ENCODE peak calls at places on chromosomes 7 and 10, in five cellular contexts. B, P, Z, D and W are unnamed samples.

GRCh38 chr10:109891105-109891504 is 32.2 kb downstream of the XPNPEP1 start:
- DNase-seq in Z (peak), B (no peak), P (no peak), D (no peak), W (no peak)

GRCh38 chr10:65090991-65091390 is 1569.8 kb downstream of the REEP3 start:
- DNase-seq in Z (no peak), B (no peak), P (no peak), D (no peak), W (no peak)

GRCh38 chr7:69819306-69819705 is 221.0 kb downstream of the AUTS2 start:
- DNase-seq in Z (no peak), D (no peak), B (no peak), P (no peak), W (no peak)

GRCh38 chr7:101163281-101164070 is 1.9 kb downstream of the VGF start:
- DNase-seq in D (no peak), Z (peak), P (no peak), B (no peak), W (no peak)

GRCh38 chr10:51699475-51700227 is at the start of gene CSTF2T:
- DNase-seq in B (peak), P (peak), Z (peak), D (peak), W (peak)

GRCh38 chr10:34280599-34281374 is 534.3 kb downstream of the PARD3 start:
- DNase-seq in B (no peak), P (peak), D (peak), Z (peak), W (peak)

GRCh38 chr10:26697922-26698608 is 564 bp downstream of the PDSS1 start:
- DNase-seq in P (no peak), B (no peak), Z (no peak), D (no peak), W (no peak)

GRCh38 chr10:13074562-13075451 is 25.2 kb upstream of the OPTN start:
- DNase-seq in D (peak), P (peak), Z (peak), B (peak), W (peak)

GRCh38 chr10:78211476-78212110 is 177.9 kb downstream of the RPS24 start:
- DNase-seq in B (no peak), P (peak), D (no peak), Z (peak), W (no peak)

GRCh38 chr7:7810380-7810779 is 92.0 kb upstream of the RPA3 start:
- DNase-seq in Z (no peak), D (no peak), P (no peak), B (no peak), W (no peak)

GRCh38 chr7:139681812-139682135 is 96.0 kb downstream of the HIPK2 start:
- DNase-seq in Z (no peak), P (no peak), B (no peak), D (no peak), W (no peak)

GRCh38 chr10:1141261-1141660 is 85.1 kb downstream of the WDR37 start:
- DNase-seq in Z (no peak), D (no peak), B (no peak), P (no peak), W (no peak)

GRCh38 chr7:117907058-117907633 is 33.9 kb upstream of the CTTNBP2 start:
- DNase-seq in Z (no peak), D (no peak), B (no peak), P (no peak), W (no peak)

GRCh38 chr10:125523347-125523746 is 159.6 kb downstream of the TEX36 start:
- DNase-seq in P (no peak), Z (no peak), D (no peak), B (no peak), W (no peak)

GRCh38 chr7:34058791-34059550 is 153.6 kb downstream of the BMPER start:
- DNase-seq in B (no peak), Z (peak), P (peak), D (peak), W (no peak)

GRCh38 chr10:15166325-15166724 is 2.2 kb downstream of the NMT2 start:
- DNase-seq in Z (no peak), D (no peak), B (no peak), P (no peak), W (no peak)

GRCh38 chr7:149856-150636 is 42.3 kb upstream of the FAM20C start:
- DNase-seq in P (no peak), D (peak), B (peak), Z (no peak), W (no peak)

GRCh38 chr10:74868392-74868791 is 42.0 kb downstream of the KAT6B start:
- DNase-seq in P (no peak), B (no peak), Z (no peak), D (no peak), W (no peak)

GRCh38 chr10:86221442-86222335 is 144.9 kb downstream of the GRID1 start:
- DNase-seq in B (no peak), D (no peak), Z (no peak), P (no peak), W (no peak)